ENCODE peak calls at places on chromosomes 11 and 22, in six cellular contexts. U, X, Q, D, K and P are unnamed samples. For H3K4me1, the result is how much of the 10 kb centered on the place peaks cover.

GRCh38 chr22:38745676-38746460 is 9.9 kb downstream of the SUN2 start:
- DNase-seq in U (no peak), X (no peak), Q (no peak), D (peak), K (no peak), P (no peak)

GRCh38 chr11:117633186-117633585 is 163.8 kb downstream of the DSCAML1 start:
- DNase-seq in U (no peak), X (no peak), Q (no peak), D (no peak), K (no peak), P (no peak)

GRCh38 chr11:107857550-107858216 is 904 bp downstream of the SLC35F2 start:
- DNase-seq in U (no peak), X (no peak), Q (peak), D (no peak), K (no peak), P (no peak)

GRCh38 chr22:43100223-43100622 is 10.3 kb upstream of the BIK start:
- DNase-seq in U (no peak), X (no peak), Q (no peak), D (no peak), K (no peak), P (no peak)

GRCh38 chr11:26943636-26944035 is 50.3 kb upstream of the FIBIN start:
- DNase-seq in U (no peak), X (no peak), Q (no peak), D (no peak), K (no peak), P (no peak)

GRCh38 chr22:36224245-36224644 is 15.1 kb downstream of the APOL2 start:
- DNase-seq in U (no peak), X (no peak), Q (no peak), D (no peak), K (no peak), P (no peak)

GRCh38 chr11:43845816-43846215 is 34.8 kb upstream of the ALKBH3 start:
- DNase-seq in U (no peak), X (no peak), Q (no peak), D (no peak), K (no peak), P (no peak)

GRCh38 chr11:36010010-36010740 is 66.3 kb downstream of the LDLRAD3 start:
- DNase-seq in U (no peak), X (no peak), Q (no peak), D (no peak), K (no peak), P (no peak)

GRCh38 chr11:79025622-79026021 is 415.2 kb downstream of the TENM4 start:
- DNase-seq in U (no peak), X (no peak), Q (no peak), D (no peak), K (no peak), P (no peak)

GRCh38 chr11:2139118-2139490 is at the start of gene IGF2:
- DNase-seq in U (no peak), X (no peak), Q (no peak), D (no peak), K (no peak), P (no peak)

GRCh38 chr11:27649800-27650199 is 50.5 kb downstream of the BDNF start:
- DNase-seq in U (no peak), X (no peak), Q (no peak), D (no peak), K (no peak), P (no peak)

DNA sequence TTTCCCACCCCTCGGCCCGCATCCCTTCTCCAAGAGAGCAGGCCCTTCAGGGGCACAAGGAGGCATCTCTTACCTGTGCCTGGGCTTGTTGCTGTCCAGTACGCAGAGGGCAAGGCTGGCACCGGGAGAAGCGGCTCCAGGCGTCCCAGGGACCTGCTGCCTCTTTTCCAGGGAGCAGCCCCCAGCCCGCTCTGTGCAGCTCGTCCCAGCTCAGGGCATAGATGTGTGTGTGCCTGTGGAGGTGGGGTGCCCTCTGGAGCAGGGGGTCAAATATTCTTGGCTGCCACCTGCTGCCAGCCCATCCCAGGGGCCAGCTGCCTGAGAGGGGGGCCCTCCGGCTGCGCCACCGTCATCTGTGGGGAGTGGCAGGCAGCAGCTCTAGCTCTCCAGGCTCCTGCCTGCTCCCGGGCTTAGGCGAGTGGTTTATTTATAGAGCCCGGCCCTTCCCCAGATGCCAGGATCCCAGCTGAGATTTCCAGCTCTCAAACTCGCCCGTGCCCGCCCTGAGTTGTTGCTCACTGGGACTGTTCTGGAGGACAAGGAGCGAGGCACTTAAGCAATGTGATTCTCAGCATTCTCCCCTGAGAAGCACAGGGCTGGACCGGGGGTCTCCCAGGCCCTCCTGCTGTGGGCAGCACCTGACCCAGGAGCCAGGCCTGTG is 87.5 kb downstream of the RTL6 start:
- DNase-seq in U (no peak), X (no peak), Q (no peak), D (peak), K (no peak), P (no peak)
- H3K4me1 ChIP-seq in U (under half), X (under half), Q (under half), D (under half), K (under half), P (under half)

GRCh38 chr22:37604875-37605274 is 3.8 kb upstream of the GGA1 start:
- DNase-seq in U (no peak), X (peak), Q (no peak), D (no peak), K (no peak), P (no peak)

GRCh38 chr22:37609240-37610152 is 862 bp downstream of the GGA1 start:
- DNase-seq in U (no peak), X (peak), Q (no peak), D (peak), K (no peak), P (peak)

GRCh38 chr22:37607912-37608476 is 640 bp upstream of the GGA1 start:
- DNase-seq in U (no peak), X (no peak), Q (no peak), D (peak), K (no peak), P (no peak)

GRCh38 chr22:37608477-37609239 is at the start of gene GGA1:
- DNase-seq in U (peak), X (peak), Q (peak), D (peak), K (peak), P (peak)

DNA sequence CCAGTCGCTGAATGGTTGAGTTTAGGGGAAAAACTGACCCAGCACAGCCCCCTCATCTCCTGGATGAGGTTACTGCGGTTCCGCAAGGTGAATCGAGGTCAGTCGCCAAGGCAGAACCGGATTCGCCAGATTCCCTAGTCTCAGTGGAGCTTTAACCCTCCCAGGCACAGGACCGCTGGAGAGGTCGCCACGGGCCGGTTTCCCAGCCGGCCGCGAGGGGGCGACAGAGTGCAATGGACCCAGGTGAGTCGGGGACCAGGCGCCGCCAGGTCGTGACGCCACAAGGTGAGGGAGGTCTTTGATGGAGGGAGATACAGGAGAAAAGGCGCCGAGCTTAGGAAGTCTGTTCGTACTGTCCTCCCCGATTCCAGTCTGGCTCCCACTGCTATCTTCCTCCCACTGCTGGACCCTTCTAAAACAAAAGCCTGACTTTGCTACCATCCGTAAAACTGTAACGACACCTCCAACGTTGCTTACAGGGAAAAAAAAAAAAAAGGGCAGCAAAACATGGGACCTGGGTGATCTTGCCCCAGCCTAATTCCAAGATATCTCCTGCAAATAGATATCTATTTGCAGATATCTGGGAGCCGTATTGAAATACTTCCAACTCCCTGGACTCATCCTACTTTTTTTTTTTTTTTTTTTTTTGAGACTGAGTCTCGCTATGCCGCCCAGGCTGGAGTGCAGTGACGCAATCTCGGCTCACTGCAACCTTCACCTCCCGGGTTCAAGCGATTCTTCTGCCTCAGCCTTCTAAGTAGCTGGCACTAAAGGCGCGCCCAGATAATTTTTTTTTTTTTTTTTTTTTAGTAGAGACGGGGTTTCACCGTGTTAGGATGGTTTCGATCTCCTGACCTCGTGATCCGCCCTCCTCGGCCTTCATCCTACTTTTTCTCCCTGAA is 1.4 kb upstream of the GGA1 start:
- DNase-seq in U (peak), X (peak), Q (peak), D (peak), K (peak), P (peak)
- H3K4me3 ChIP-seq in U (no peak), X (peak), Q (peak), D (no peak), K (no peak), P (peak)

GRCh38 chr11:951507-951906 is 25.8 kb downstream of the AP2A2 start:
- DNase-seq in U (no peak), X (no peak), Q (no peak), D (no peak), K (no peak), P (no peak)
- H3K4me1 ChIP-seq in U (under half), X (under half), Q (under half), D (under half), K (half or more), P (under half)

DNA sequence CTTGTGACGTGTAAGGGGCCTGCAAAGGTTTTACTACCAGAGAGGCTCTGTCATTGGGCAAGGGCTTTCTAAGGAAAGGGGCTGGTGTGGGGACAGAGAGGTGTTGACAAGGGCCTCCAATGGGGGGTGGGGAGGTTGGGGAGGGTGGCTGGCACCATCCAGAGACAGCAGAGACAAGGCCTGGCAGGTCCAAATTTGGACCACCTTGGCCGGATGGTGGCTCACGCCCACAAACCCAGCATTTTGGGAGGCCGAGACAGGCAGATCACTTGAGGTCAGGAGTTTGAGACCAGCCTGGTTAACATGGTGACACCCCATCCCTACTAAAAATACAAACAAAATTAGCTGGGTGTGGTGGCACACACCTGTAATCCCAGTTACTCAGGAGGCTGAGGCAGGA is 2.2 kb upstream of the CHRM4 start:
- DNase-seq in U (no peak), X (no peak), Q (no peak), D (no peak), K (no peak), P (no peak)
- H3K4me3 ChIP-seq in U (no peak), X (no peak), Q (no peak), D (no peak), K (no peak), P (no peak)

GRCh38 chr22:20547029-20547428 is 39.6 kb downstream of the MED15 start:
- DNase-seq in U (no peak), X (no peak), Q (no peak), D (no peak), K (no peak), P (no peak)

GRCh38 chr22:20550851-20551744 is 43.7 kb downstream of the MED15 start:
- DNase-seq in U (peak), X (peak), Q (peak), D (no peak), K (no peak), P (peak)

GRCh38 chr22:20548806-20549205 is 41.4 kb downstream of the MED15 start:
- DNase-seq in U (no peak), X (no peak), Q (no peak), D (peak), K (no peak), P (no peak)

GRCh38 chr22:20550057-20550817 is 42.8 kb downstream of the MED15 start:
- DNase-seq in U (no peak), X (no peak), Q (no peak), D (no peak), K (no peak), P (no peak)

DNA sequence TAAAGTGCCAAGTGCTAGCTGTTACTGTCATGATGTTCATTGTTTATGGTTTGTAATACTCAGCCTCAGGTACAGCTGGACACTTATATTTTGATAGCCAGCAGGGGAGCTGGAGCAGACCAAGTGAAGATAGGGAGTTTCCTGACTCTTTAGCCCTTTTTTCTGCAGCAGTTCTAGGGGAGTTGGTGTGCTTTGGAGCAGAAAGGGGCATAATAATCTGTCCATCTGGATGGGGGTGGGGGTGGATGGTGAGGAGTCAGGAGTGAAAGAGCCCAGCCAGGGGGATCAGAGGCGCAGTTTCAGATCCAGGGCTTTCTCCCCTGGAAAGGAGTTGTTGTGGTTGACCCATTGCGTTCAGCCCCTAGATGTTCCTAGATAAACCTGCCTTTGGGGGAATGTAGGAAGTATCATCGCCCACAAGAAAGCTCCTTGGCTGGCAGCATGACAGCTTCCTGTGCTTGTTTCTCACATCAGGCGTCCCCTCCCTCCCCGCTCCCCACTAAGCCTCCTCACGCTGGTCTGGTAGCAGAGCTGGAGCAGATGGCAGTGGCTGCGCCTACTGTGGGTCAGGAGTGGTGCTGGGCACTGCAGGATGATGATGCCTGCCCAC is 41.9 kb downstream of the MED15 start:
- DNase-seq in U (peak), X (peak), Q (no peak), D (peak), K (peak), P (no peak)
- H3K4me1 ChIP-seq in U (under half), X (half or more), Q (under half), D (under half), K (under half), P (half or more)

GRCh38 chr11:46918778-46919513 is 596 bp upstream of the LRP4 start:
- DNase-seq in U (no peak), X (no peak), Q (no peak), D (no peak), K (no peak), P (no peak)
- H3K4me3 ChIP-seq in U (peak), X (no peak), Q (peak), D (no peak), K (no peak), P (no peak)

DNA sequence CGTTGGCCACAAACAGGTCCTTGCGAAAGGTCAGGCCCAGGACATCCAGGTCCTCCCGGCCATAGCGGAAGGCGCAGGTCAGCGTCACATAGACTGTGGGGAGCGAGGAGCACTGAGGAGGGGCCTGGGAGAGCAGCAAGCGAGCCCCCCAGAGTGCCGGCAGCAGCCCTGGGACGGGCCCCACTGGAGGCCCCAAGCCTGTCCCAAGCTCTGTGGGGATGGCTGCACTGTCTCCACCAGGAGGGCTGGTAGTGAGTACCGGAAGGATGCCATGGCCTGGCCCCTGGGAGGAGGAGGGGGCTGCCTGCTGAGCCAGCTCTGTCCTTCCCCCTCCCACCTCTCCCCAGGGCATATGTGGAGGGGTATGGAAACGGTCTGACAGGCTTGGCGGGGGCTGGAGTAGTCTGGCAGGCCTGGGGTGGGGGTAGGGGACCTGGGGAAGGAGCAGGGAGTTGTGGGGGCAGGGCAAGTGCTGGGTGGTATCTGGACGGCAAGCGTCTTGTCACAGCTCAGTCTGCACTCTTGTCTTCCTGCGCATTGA is 42.9 kb downstream of the TPBGL start:
- DNase-seq in U (no peak), X (no peak), Q (no peak), D (no peak), K (no peak), P (no peak)
- H3K4me1 ChIP-seq in U (under half), X (under half), Q (under half), D (under half), K (under half), P (under half)

GRCh38 chr11:23013509-23013908 is 153.2 kb upstream of the CCDC179 start:
- DNase-seq in U (no peak), X (no peak), Q (no peak), D (no peak), K (no peak), P (no peak)
- H3K4me3 ChIP-seq in U (no peak), X (no peak), Q (no peak), D (no peak), K (no peak), P (no peak)